ENCODE peak calls at places on chromosomes 3 and 15, in seven cellular contexts. One of them, this sample, is unnamed.

GRCh38 chr15:85755942-85756341 is 38.8 kb downstream of the KLHL25 start:
- DNase-seq in GM20000: no peak
- DNase-seq in natural killer cell treated with Interleukin-12 subunit alpha and Interleukin-12 subunit beta and Interleukin-15 and Interleukin-18, amount 100 ng/mL, for 72 hours: no peak
- DNase-seq in stimulated activated CD8-positive, alpha-beta memory T cell treated with anti-CD3 and anti-CD28 coated beads, Interleukin-4, amount 100 ng/mL, for 4 hours: no peak
- DNase-seq in naive thymus-derived CD8-positive, alpha-beta T cell: no peak
- DNase-seq in Calu3: no peak
- DNase-seq in Right ventricle myocardium superior: peak
- DNase-seq in this sample: no peak

GRCh38 chr3:48047841-48048456 is 31.7 kb upstream of the MAP4 start:
- DNase-seq in GM20000: no peak
- DNase-seq in natural killer cell treated with Interleukin-12 subunit alpha and Interleukin-12 subunit beta and Interleukin-15 and Interleukin-18, amount 100 ng/mL, for 72 hours: no peak
- DNase-seq in stimulated activated CD8-positive, alpha-beta memory T cell treated with anti-CD3 and anti-CD28 coated beads, Interleukin-4, amount 100 ng/mL, for 4 hours: no peak
- DNase-seq in naive thymus-derived CD8-positive, alpha-beta T cell: no peak
- DNase-seq in Calu3: no peak
- DNase-seq in Right ventricle myocardium superior: no peak
- DNase-seq in this sample: no peak

GRCh38 chr3:184727357-184728060 is 15.6 kb upstream of the MAGEF1 start:
- DNase-seq in GM20000: peak
- DNase-seq in natural killer cell treated with Interleukin-12 subunit alpha and Interleukin-12 subunit beta and Interleukin-15 and Interleukin-18, amount 100 ng/mL, for 72 hours: no peak
- DNase-seq in stimulated activated CD8-positive, alpha-beta memory T cell treated with anti-CD3 and anti-CD28 coated beads, Interleukin-4, amount 100 ng/mL, for 4 hours: no peak
- DNase-seq in naive thymus-derived CD8-positive, alpha-beta T cell: peak
- DNase-seq in Calu3: peak
- DNase-seq in Right ventricle myocardium superior: peak
- DNase-seq in this sample: peak

GRCh38 chr15:90829942-90830440 is 38.4 kb upstream of the FURIN start:
- DNase-seq in GM20000: peak
- DNase-seq in natural killer cell treated with Interleukin-12 subunit alpha and Interleukin-12 subunit beta and Interleukin-15 and Interleukin-18, amount 100 ng/mL, for 72 hours: peak
- DNase-seq in stimulated activated CD8-positive, alpha-beta memory T cell treated with anti-CD3 and anti-CD28 coated beads, Interleukin-4, amount 100 ng/mL, for 4 hours: no peak
- DNase-seq in naive thymus-derived CD8-positive, alpha-beta T cell: peak
- DNase-seq in Calu3: no peak
- DNase-seq in Right ventricle myocardium superior: no peak
- DNase-seq in this sample: no peak

GRCh38 chr3:34864011-34864410 is 775.3 kb upstream of the ARPP21 start:
- DNase-seq in GM20000: no peak
- DNase-seq in natural killer cell treated with Interleukin-12 subunit alpha and Interleukin-12 subunit beta and Interleukin-15 and Interleukin-18, amount 100 ng/mL, for 72 hours: no peak
- DNase-seq in stimulated activated CD8-positive, alpha-beta memory T cell treated with anti-CD3 and anti-CD28 coated beads, Interleukin-4, amount 100 ng/mL, for 4 hours: no peak
- DNase-seq in naive thymus-derived CD8-positive, alpha-beta T cell: no peak
- DNase-seq in Calu3: no peak
- DNase-seq in Right ventricle myocardium superior: no peak
- DNase-seq in this sample: no peak

GRCh38 chr15:84883916-84884781 is at the start of gene SLC28A1:
- DNase-seq in GM20000: no peak
- DNase-seq in natural killer cell treated with Interleukin-12 subunit alpha and Interleukin-12 subunit beta and Interleukin-15 and Interleukin-18, amount 100 ng/mL, for 72 hours: peak
- DNase-seq in stimulated activated CD8-positive, alpha-beta memory T cell treated with anti-CD3 and anti-CD28 coated beads, Interleukin-4, amount 100 ng/mL, for 4 hours: no peak
- DNase-seq in naive thymus-derived CD8-positive, alpha-beta T cell: no peak
- DNase-seq in Calu3: peak
- DNase-seq in Right ventricle myocardium superior: no peak
- DNase-seq in this sample: no peak

GRCh38 chr3:122457706-122458105 is 41.8 kb upstream of the WDR5B start:
- DNase-seq in GM20000: no peak
- DNase-seq in natural killer cell treated with Interleukin-12 subunit alpha and Interleukin-12 subunit beta and Interleukin-15 and Interleukin-18, amount 100 ng/mL, for 72 hours: no peak
- DNase-seq in stimulated activated CD8-positive, alpha-beta memory T cell treated with anti-CD3 and anti-CD28 coated beads, Interleukin-4, amount 100 ng/mL, for 4 hours: no peak
- DNase-seq in naive thymus-derived CD8-positive, alpha-beta T cell: no peak
- DNase-seq in Calu3: no peak
- DNase-seq in Right ventricle myocardium superior: no peak
- DNase-seq in this sample: no peak

GRCh38 chr3:31369637-31370036 is 163.1 kb upstream of the STT3B start:
- DNase-seq in GM20000: no peak
- DNase-seq in natural killer cell treated with Interleukin-12 subunit alpha and Interleukin-12 subunit beta and Interleukin-15 and Interleukin-18, amount 100 ng/mL, for 72 hours: no peak
- DNase-seq in stimulated activated CD8-positive, alpha-beta memory T cell treated with anti-CD3 and anti-CD28 coated beads, Interleukin-4, amount 100 ng/mL, for 4 hours: no peak
- DNase-seq in naive thymus-derived CD8-positive, alpha-beta T cell: no peak
- DNase-seq in Calu3: no peak
- DNase-seq in Right ventricle myocardium superior: no peak
- DNase-seq in this sample: no peak

GRCh38 chr3:39548282-39548681 is 80.8 kb downstream of the MOBP start:
- DNase-seq in GM20000: no peak
- DNase-seq in natural killer cell treated with Interleukin-12 subunit alpha and Interleukin-12 subunit beta and Interleukin-15 and Interleukin-18, amount 100 ng/mL, for 72 hours: no peak
- DNase-seq in stimulated activated CD8-positive, alpha-beta memory T cell treated with anti-CD3 and anti-CD28 coated beads, Interleukin-4, amount 100 ng/mL, for 4 hours: no peak
- DNase-seq in naive thymus-derived CD8-positive, alpha-beta T cell: no peak
- DNase-seq in Calu3: no peak
- DNase-seq in Right ventricle myocardium superior: no peak
- DNase-seq in this sample: no peak

GRCh38 chr3:101325393-101326134 is 5.2 kb upstream of the IMPG2 start:
- DNase-seq in GM20000: no peak
- DNase-seq in natural killer cell treated with Interleukin-12 subunit alpha and Interleukin-12 subunit beta and Interleukin-15 and Interleukin-18, amount 100 ng/mL, for 72 hours: no peak
- DNase-seq in stimulated activated CD8-positive, alpha-beta memory T cell treated with anti-CD3 and anti-CD28 coated beads, Interleukin-4, amount 100 ng/mL, for 4 hours: no peak
- DNase-seq in naive thymus-derived CD8-positive, alpha-beta T cell: no peak
- DNase-seq in Calu3: no peak
- DNase-seq in Right ventricle myocardium superior: no peak
- DNase-seq in this sample: no peak

GRCh38 chr3:9194509-9195184 is 54.8 kb downstream of the SRGAP3 start:
- DNase-seq in GM20000: no peak
- DNase-seq in natural killer cell treated with Interleukin-12 subunit alpha and Interleukin-12 subunit beta and Interleukin-15 and Interleukin-18, amount 100 ng/mL, for 72 hours: no peak
- DNase-seq in stimulated activated CD8-positive, alpha-beta memory T cell treated with anti-CD3 and anti-CD28 coated beads, Interleukin-4, amount 100 ng/mL, for 4 hours: no peak
- DNase-seq in naive thymus-derived CD8-positive, alpha-beta T cell: no peak
- DNase-seq in Calu3: no peak
- DNase-seq in Right ventricle myocardium superior: no peak
- DNase-seq in this sample: no peak

GRCh38 chr3:46006646-46007045 is 11.0 kb upstream of the FYCO1 start:
- DNase-seq in GM20000: no peak
- DNase-seq in natural killer cell treated with Interleukin-12 subunit alpha and Interleukin-12 subunit beta and Interleukin-15 and Interleukin-18, amount 100 ng/mL, for 72 hours: no peak
- DNase-seq in stimulated activated CD8-positive, alpha-beta memory T cell treated with anti-CD3 and anti-CD28 coated beads, Interleukin-4, amount 100 ng/mL, for 4 hours: no peak
- DNase-seq in naive thymus-derived CD8-positive, alpha-beta T cell: no peak
- DNase-seq in Calu3: no peak
- DNase-seq in Right ventricle myocardium superior: no peak
- DNase-seq in this sample: no peak

GRCh38 chr3:78569820-78570219 is 1198.0 kb downstream of the ROBO1 start:
- DNase-seq in GM20000: no peak
- DNase-seq in natural killer cell treated with Interleukin-12 subunit alpha and Interleukin-12 subunit beta and Interleukin-15 and Interleukin-18, amount 100 ng/mL, for 72 hours: no peak
- DNase-seq in stimulated activated CD8-positive, alpha-beta memory T cell treated with anti-CD3 and anti-CD28 coated beads, Interleukin-4, amount 100 ng/mL, for 4 hours: no peak
- DNase-seq in naive thymus-derived CD8-positive, alpha-beta T cell: no peak
- DNase-seq in Calu3: no peak
- DNase-seq in Right ventricle myocardium superior: no peak
- DNase-seq in this sample: no peak

GRCh38 chr15:62083168-62084154 is 16.7 kb downstream of the C2CD4A start:
- DNase-seq in GM20000: no peak
- DNase-seq in natural killer cell treated with Interleukin-12 subunit alpha and Interleukin-12 subunit beta and Interleukin-15 and Interleukin-18, amount 100 ng/mL, for 72 hours: no peak
- DNase-seq in stimulated activated CD8-positive, alpha-beta memory T cell treated with anti-CD3 and anti-CD28 coated beads, Interleukin-4, amount 100 ng/mL, for 4 hours: no peak
- DNase-seq in naive thymus-derived CD8-positive, alpha-beta T cell: no peak
- DNase-seq in Calu3: no peak
- DNase-seq in Right ventricle myocardium superior: no peak
- DNase-seq in this sample: no peak

GRCh38 chr3:97937205-97937604 is 35.0 kb downstream of the RIOX2 start:
- DNase-seq in GM20000: no peak
- DNase-seq in natural killer cell treated with Interleukin-12 subunit alpha and Interleukin-12 subunit beta and Interleukin-15 and Interleukin-18, amount 100 ng/mL, for 72 hours: no peak
- DNase-seq in stimulated activated CD8-positive, alpha-beta memory T cell treated with anti-CD3 and anti-CD28 coated beads, Interleukin-4, amount 100 ng/mL, for 4 hours: no peak
- DNase-seq in naive thymus-derived CD8-positive, alpha-beta T cell: no peak
- DNase-seq in Calu3: no peak
- DNase-seq in Right ventricle myocardium superior: no peak
- DNase-seq in this sample: no peak